ENCODE peak calls at places on chromosomes 4 and X, in ten cellular contexts. R is epithelial cell of esophagus, I is mammary epithelial cell, P is psoas muscle, Y is right atrium auricular region, B is WERI-Rb-1, W is cardiac fibroblast, C is astrocyte of the spinal cord, D is cardiac muscle cell, G is fibroblast of pulmonary artery. M is an unnamed sample.

GRCh38 chrX:67726028-67726427 is 182.2 kb downstream of the AR start:
- DNase-seq in C (no peak), G (no peak), P (no peak), D (no peak), W (no peak), I (no peak), R (no peak), B (no peak), Y (no peak), M (no peak)

GRCh38 chr4:8478371-8478770 is 37.8 kb downstream of the TRMT44 start:
- DNase-seq in C (no peak), G (no peak), D (no peak), R (no peak), W (no peak), B (no peak), I (no peak), Y (no peak), P (no peak), M (no peak)

GRCh38 chr4:175373031-175373430 is 439.0 kb downstream of the GPM6A start:
- DNase-seq in P (no peak), Y (no peak), G (no peak), W (peak), B (no peak), D (no peak), I (no peak), R (no peak), C (no peak), M (peak)

GRCh38 chr4:152708361-152708760 is 28.6 kb upstream of the TMEM154 start:
- DNase-seq in I (no peak), G (no peak), C (no peak), P (no peak), B (no peak), R (peak), D (no peak), Y (no peak), W (no peak), M (no peak)

GRCh38 chrX:155632424-155633100 is 19.8 kb upstream of the TMLHE start:
- DNase-seq in Y (no peak), G (peak), D (no peak), C (peak), I (no peak), R (no peak), W (peak), B (no peak), P (no peak), M (peak)

GRCh38 chrX:19709812-19710518 is 177.4 kb downstream of the SH3KBP1 start:
- DNase-seq in C (peak), G (peak), B (no peak), I (peak), D (no peak), Y (no peak), P (no peak), R (peak), W (peak), M (peak)

GRCh38 chrX:133435544-133436124 is 20.3 kb upstream of the GPC4 start:
- DNase-seq in I (no peak), D (no peak), G (no peak), Y (no peak), W (no peak), P (no peak), C (no peak), R (no peak), B (no peak), M (no peak)

GRCh38 chrX:16479206-16479869 is 170.6 kb upstream of the S100G start:
- DNase-seq in G (peak), C (peak), Y (no peak), W (peak), D (no peak), I (peak), B (no peak), P (no peak), R (peak), M (peak)

GRCh38 chr4:6447561-6448290 is 24.7 kb downstream of the PPP2R2C start:
- DNase-seq in W (no peak), Y (no peak), G (no peak), P (no peak), B (no peak), C (no peak), I (no peak), R (no peak), D (no peak), M (no peak)
- H3K4me3 ChIP-seq in W (no peak), Y (no peak), G (no peak), P (no peak), B (no peak), C (no peak), I (no peak), R (no peak), D (no peak), M (no peak)

GRCh38 chr4:163587867-163588266 is 93.4 kb downstream of the TMA16 start:
- DNase-seq in B (peak), D (no peak), P (no peak), Y (no peak), G (no peak), C (peak), I (no peak), R (peak), W (peak), M (peak)
- TF ChIP-seq CTCF in B (peak), D (no peak), P (no peak), Y (no peak), G (no peak), C (peak), I (no peak), R (no peak), W (no peak), M (peak)

DNA sequence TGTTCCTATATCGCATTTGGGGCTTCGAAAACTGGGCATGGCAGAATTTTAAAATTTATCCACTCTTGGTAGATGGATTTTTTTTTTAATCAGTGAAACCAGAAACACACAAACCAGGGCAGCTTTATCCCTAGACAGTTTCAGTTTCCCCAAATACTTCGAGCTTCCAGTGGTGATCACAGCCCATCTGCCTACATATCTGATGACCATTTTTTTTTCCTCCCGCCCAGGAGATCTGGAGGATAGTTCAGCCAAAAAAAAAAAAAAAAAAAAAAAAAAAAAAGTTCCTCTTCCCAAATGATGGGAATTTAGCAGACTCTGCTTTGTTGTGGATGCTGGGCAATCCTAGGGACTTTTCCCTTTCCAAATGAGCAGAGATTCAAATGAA is 1.0 kb upstream of the TBC1D9 start:
- DNase-seq in W (no peak), R (no peak), G (no peak), D (no peak), I (no peak), B (no peak), Y (no peak), C (no peak), P (no peak), M (no peak)
- H3K4me3 ChIP-seq in W (peak), R (peak), G (peak), D (peak), I (peak), B (peak), Y (peak), C (peak), P (peak), M (peak)

DNA sequence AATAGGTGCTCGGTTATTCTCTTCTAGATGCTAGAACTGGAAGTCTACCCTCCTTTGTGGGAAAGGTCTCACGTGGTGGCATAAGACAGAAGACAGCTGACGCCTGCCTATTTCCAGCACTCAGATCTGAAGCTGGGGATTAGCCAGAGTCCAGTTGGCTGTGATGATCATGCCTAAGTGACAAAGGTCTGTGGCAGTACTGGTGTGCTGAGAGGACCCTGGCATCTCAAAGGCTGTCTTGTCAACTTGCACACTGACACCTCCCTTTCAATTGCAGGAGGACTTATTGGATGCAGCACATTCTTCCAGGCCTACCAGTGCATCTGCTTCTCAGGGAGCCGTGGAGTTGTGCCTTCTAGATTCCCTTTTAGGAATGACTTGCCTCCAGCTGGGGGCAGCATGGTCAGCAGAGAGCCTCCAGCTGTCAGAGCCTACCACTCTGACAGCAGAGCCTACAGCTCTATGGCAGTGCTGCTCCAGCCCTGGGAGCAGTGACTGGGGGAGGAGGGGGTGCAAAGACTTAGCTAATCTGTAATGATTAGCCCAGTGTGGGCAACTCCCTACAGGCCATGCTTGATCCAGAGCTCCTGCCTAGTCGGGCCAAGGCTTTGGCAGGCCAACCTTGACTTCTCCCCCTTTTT is 13.6 kb upstream of the FGFBP2 start:
- DNase-seq in R (no peak), P (no peak), C (no peak), B (peak), Y (no peak), I (no peak), G (no peak), W (no peak), D (no peak), M (peak)
- TF ChIP-seq CTCF in R (no peak), P (no peak), C (no peak), B (peak), Y (peak), I (no peak), G (no peak), W (no peak), D (no peak), M (peak)

GRCh38 chr4:40058854-40059253 is 2.2 kb downstream of the N4BP2 start:
- DNase-seq in C (no peak), P (no peak), W (no peak), I (no peak), D (no peak), R (no peak), G (no peak), B (no peak), Y (no peak), M (no peak)
- H3K4me3 ChIP-seq in C (peak), P (no peak), W (no peak), I (no peak), D (peak), R (peak), G (peak), B (no peak), Y (no peak), M (no peak)

M was measured in choroid plexus epithelial cell.